ENCODE peak calls at places on chromosome 17, in seven cellular contexts. One of them, this sample, is unnamed.

GRCh38 chr17:60971515-60972369 is 294.1 kb downstream of the BCAS3 start:
- DNase-seq in cardiac muscle cell: peak; percentile 64
- DNase-seq in body of pancreas: peak; percentile 48
- DNase-seq in ovary: no peak
- DNase-seq in mucosa of descending colon: no peak
- DNase-seq in tibial artery: no peak
- DNase-seq in transverse colon: peak; percentile 28
- DNase-seq in this sample: peak; percentile 63

GRCh38 chr17:15954222-15954621 is 9.3 kb downstream of the ADORA2B start:
- DNase-seq in mucosa of descending colon: no peak
- DNase-seq in tibial artery: no peak
- DNase-seq in ovary: no peak
- DNase-seq in body of pancreas: no peak
- DNase-seq in cardiac muscle cell: no peak
- DNase-seq in transverse colon: no peak
- DNase-seq in this sample: no peak

GRCh38 chr17:33261911-33262665 is 31.0 kb downstream of the ASIC2 start:
- DNase-seq in mucosa of descending colon: no peak
- DNase-seq in cardiac muscle cell: no peak
- DNase-seq in ovary: no peak
- DNase-seq in tibial artery: no peak
- DNase-seq in body of pancreas: no peak
- DNase-seq in transverse colon: no peak
- DNase-seq in this sample: no peak

GRCh38 chr17:81150379-81151038 is 14.8 kb upstream of the PVALEF start:
- DNase-seq in body of pancreas: no peak
- DNase-seq in mucosa of descending colon: no peak
- DNase-seq in ovary: no peak
- DNase-seq in tibial artery: peak; percentile 38
- DNase-seq in cardiac muscle cell: no peak
- DNase-seq in transverse colon: peak; percentile 27
- DNase-seq in this sample: no peak

GRCh38 chr17:9361572-9361955 is 214.1 kb downstream of the STX8 start:
- DNase-seq in ovary: no peak
- DNase-seq in tibial artery: no peak
- DNase-seq in mucosa of descending colon: no peak
- DNase-seq in transverse colon: no peak
- DNase-seq in body of pancreas: no peak
- DNase-seq in cardiac muscle cell: no peak
- DNase-seq in this sample: no peak

GRCh38 chr17:48123111-48123510 is 15.5 kb downstream of the SNX11 start:
- DNase-seq in transverse colon: no peak
- DNase-seq in mucosa of descending colon: no peak
- DNase-seq in tibial artery: no peak
- DNase-seq in body of pancreas: no peak
- DNase-seq in ovary: no peak
- DNase-seq in cardiac muscle cell: no peak
- DNase-seq in this sample: no peak

GRCh38 chr17:1298616-1299015 is 19.2 kb downstream of the TRARG1 start:
- DNase-seq in transverse colon: no peak
- DNase-seq in ovary: peak; percentile 45
- DNase-seq in cardiac muscle cell: peak; percentile 40
- DNase-seq in tibial artery: no peak
- DNase-seq in mucosa of descending colon: peak; percentile 39
- DNase-seq in body of pancreas: peak; percentile 22
- DNase-seq in this sample: peak; percentile 36

GRCh38 chr17:1004769-1005295 is 7.9 kb downstream of the TIMM22 start:
- DNase-seq in ovary: no peak
- DNase-seq in tibial artery: no peak
- DNase-seq in mucosa of descending colon: no peak
- DNase-seq in cardiac muscle cell: no peak
- DNase-seq in body of pancreas: peak; percentile 54
- DNase-seq in transverse colon: no peak
- DNase-seq in this sample: no peak

GRCh38 chr17:79112471-79112870 is 37.8 kb downstream of the ENGASE start:
- DNase-seq in cardiac muscle cell: no peak
- DNase-seq in mucosa of descending colon: no peak
- DNase-seq in ovary: no peak
- DNase-seq in transverse colon: no peak
- DNase-seq in tibial artery: no peak
- DNase-seq in body of pancreas: no peak
- DNase-seq in this sample: no peak

GRCh38 chr17:17467720-17468119 is 9.1 kb upstream of the MED9 start:
- DNase-seq in transverse colon: peak; percentile 74
- DNase-seq in body of pancreas: peak; percentile 28
- DNase-seq in cardiac muscle cell: no peak
- DNase-seq in ovary: no peak
- DNase-seq in mucosa of descending colon: peak; percentile 68
- DNase-seq in tibial artery: no peak
- DNase-seq in this sample: peak; percentile 23

GRCh38 chr17:55242481-55242880 is 22.3 kb upstream of the HLF start:
- DNase-seq in ovary: no peak
- DNase-seq in tibial artery: no peak
- DNase-seq in cardiac muscle cell: no peak
- DNase-seq in transverse colon: no peak
- DNase-seq in mucosa of descending colon: no peak
- DNase-seq in body of pancreas: no peak
- DNase-seq in this sample: no peak

GRCh38 chr17:17820457-17821158 is 16.2 kb downstream of the SREBF1 start:
- DNase-seq in ovary: no peak
- DNase-seq in mucosa of descending colon: no peak
- DNase-seq in transverse colon: no peak
- DNase-seq in cardiac muscle cell: no peak
- DNase-seq in tibial artery: no peak
- DNase-seq in body of pancreas: no peak
- DNase-seq in this sample: no peak

GRCh38 chr17:2701161-2701995 is 10.2 kb downstream of the CLUH start:
- DNase-seq in ovary: peak; percentile 35
- DNase-seq in transverse colon: no peak
- DNase-seq in body of pancreas: no peak
- DNase-seq in cardiac muscle cell: no peak
- DNase-seq in tibial artery: no peak
- DNase-seq in mucosa of descending colon: peak; percentile 25
- DNase-seq in this sample: peak; percentile 5

GRCh38 chr17:4968166-4968915 is 724 bp upstream of the SPAG7 start:
- DNase-seq in body of pancreas: no peak
- DNase-seq in tibial artery: no peak
- DNase-seq in mucosa of descending colon: no peak
- DNase-seq in ovary: no peak
- DNase-seq in cardiac muscle cell: peak; percentile 34
- DNase-seq in transverse colon: no peak
- DNase-seq in this sample: peak; percentile 44

GRCh38 chr17:35189291-35189690 is 4.9 kb downstream of the SLC35G3 start:
- DNase-seq in cardiac muscle cell: no peak
- DNase-seq in transverse colon: no peak
- DNase-seq in mucosa of descending colon: no peak
- DNase-seq in ovary: no peak
- DNase-seq in body of pancreas: no peak
- DNase-seq in tibial artery: no peak
- DNase-seq in this sample: no peak

GRCh38 chr17:58913971-58914769 is 158.5 kb downstream of the PPM1E start:
- DNase-seq in body of pancreas: no peak
- DNase-seq in transverse colon: no peak
- DNase-seq in tibial artery: no peak
- DNase-seq in mucosa of descending colon: no peak
- DNase-seq in ovary: no peak
- DNase-seq in cardiac muscle cell: no peak
- DNase-seq in this sample: no peak

GRCh38 chr17:76579281-76579680 is 6.4 kb downstream of the ST6GALNAC2 start:
- DNase-seq in transverse colon: no peak
- DNase-seq in body of pancreas: no peak
- DNase-seq in tibial artery: no peak
- DNase-seq in ovary: no peak
- DNase-seq in mucosa of descending colon: no peak
- DNase-seq in cardiac muscle cell: no peak
- DNase-seq in this sample: no peak

GRCh38 chr17:76577876-76578275 is 7.8 kb downstream of the ST6GALNAC2 start:
- DNase-seq in cardiac muscle cell: no peak
- DNase-seq in body of pancreas: no peak
- DNase-seq in tibial artery: no peak
- DNase-seq in ovary: no peak
- DNase-seq in mucosa of descending colon: no peak
- DNase-seq in transverse colon: no peak
- DNase-seq in this sample: peak; percentile 92

GRCh38 chr17:76575570-76575969 is 10.1 kb downstream of the ST6GALNAC2 start:
- DNase-seq in mucosa of descending colon: no peak
- DNase-seq in body of pancreas: no peak
- DNase-seq in transverse colon: no peak
- DNase-seq in tibial artery: no peak
- DNase-seq in cardiac muscle cell: no peak
- DNase-seq in ovary: no peak
- DNase-seq in this sample: no peak

GRCh38 chr17:76576189-76576588 is 9.5 kb downstream of the ST6GALNAC2 start:
- DNase-seq in tibial artery: no peak
- DNase-seq in ovary: no peak
- DNase-seq in body of pancreas: no peak
- DNase-seq in mucosa of descending colon: no peak
- DNase-seq in cardiac muscle cell: no peak
- DNase-seq in transverse colon: no peak
- DNase-seq in this sample: no peak

GRCh38 chr17:76578376-76578775 is 7.3 kb downstream of the ST6GALNAC2 start:
- DNase-seq in body of pancreas: no peak
- DNase-seq in ovary: no peak
- DNase-seq in mucosa of descending colon: no peak
- DNase-seq in transverse colon: no peak
- DNase-seq in cardiac muscle cell: no peak
- DNase-seq in tibial artery: no peak
- DNase-seq in this sample: no peak
- H3K9me3 ChIP-seq in body of pancreas: no peaks in the 10 kb centered on the region
- H3K9me3 ChIP-seq in ovary: no peaks in the 10 kb centered on the region
- H3K9me3 ChIP-seq in mucosa of descending colon: no peaks in the 10 kb centered on the region
- H3K9me3 ChIP-seq in transverse colon: no peaks in the 10 kb centered on the region
- H3K9me3 ChIP-seq in cardiac muscle cell: no peaks in the 10 kb centered on the region
- H3K9me3 ChIP-seq in tibial artery: no peaks in the 10 kb centered on the region
- H3K9me3 ChIP-seq in this sample: no peaks in the 10 kb centered on the region

GRCh38 chr17:11384131-11384530 is 143.1 kb downstream of the SHISA6 start:
- DNase-seq in body of pancreas: no peak
- DNase-seq in tibial artery: no peak
- DNase-seq in transverse colon: no peak
- DNase-seq in mucosa of descending colon: no peak
- DNase-seq in cardiac muscle cell: no peak
- DNase-seq in ovary: no peak
- DNase-seq in this sample: no peak
- H3K9me3 ChIP-seq in body of pancreas: no peaks in the 10 kb centered on the region
- H3K9me3 ChIP-seq in tibial artery: no peaks in the 10 kb centered on the region
- H3K9me3 ChIP-seq in transverse colon: no peaks in the 10 kb centered on the region
- H3K9me3 ChIP-seq in mucosa of descending colon: no peaks in the 10 kb centered on the region
- H3K9me3 ChIP-seq in cardiac muscle cell: no peaks in the 10 kb centered on the region
- H3K9me3 ChIP-seq in ovary: no peaks in the 10 kb centered on the region
- H3K9me3 ChIP-seq in this sample: no peaks in the 10 kb centered on the region

GRCh38 chr17:52515927-52516326 is 357.4 kb upstream of the CA10 start:
- DNase-seq in ovary: no peak
- DNase-seq in mucosa of descending colon: no peak
- DNase-seq in body of pancreas: no peak
- DNase-seq in cardiac muscle cell: no peak
- DNase-seq in transverse colon: no peak
- DNase-seq in tibial artery: no peak
- DNase-seq in this sample: no peak
- H3K9me3 ChIP-seq in ovary: no peaks in the 10 kb centered on the region
- H3K9me3 ChIP-seq in mucosa of descending colon: no peaks in the 10 kb centered on the region
- H3K9me3 ChIP-seq in body of pancreas: no peaks in the 10 kb centered on the region
- H3K9me3 ChIP-seq in cardiac muscle cell: no peaks in the 10 kb centered on the region
- H3K9me3 ChIP-seq in transverse colon: no peaks in the 10 kb centered on the region
- H3K9me3 ChIP-seq in tibial artery: no peaks in the 10 kb centered on the region
- H3K9me3 ChIP-seq in this sample: no peaks in the 10 kb centered on the region

GRCh38 chr17:82950525-82951102 is 110.8 kb upstream of the ZNF750 start:
- DNase-seq in tibial artery: peak; percentile 5
- DNase-seq in cardiac muscle cell: no peak
- DNase-seq in transverse colon: no peak
- DNase-seq in body of pancreas: peak; percentile 2
- DNase-seq in ovary: peak; percentile 19
- DNase-seq in mucosa of descending colon: no peak
- DNase-seq in this sample: no peak
- H3K9me3 ChIP-seq in tibial artery: peaks cover 8% of the 10 kb centered on the region
- H3K9me3 ChIP-seq in cardiac muscle cell: no peaks in the 10 kb centered on the region
- H3K9me3 ChIP-seq in transverse colon: peaks cover 2% of the 10 kb centered on the region
- H3K9me3 ChIP-seq in body of pancreas: no peaks in the 10 kb centered on the region
- H3K9me3 ChIP-seq in ovary: no peaks in the 10 kb centered on the region
- H3K9me3 ChIP-seq in mucosa of descending colon: peaks cover 35% of the 10 kb centered on the region
- H3K9me3 ChIP-seq in this sample: peaks cover 98% of the 10 kb centered on the region

GRCh38 chr17:26792486-26792885 is 501.4 kb upstream of the WSB1 start:
- DNase-seq in tibial artery: no peak
- DNase-seq in transverse colon: no peak
- DNase-seq in mucosa of descending colon: no peak
- DNase-seq in ovary: no peak
- DNase-seq in cardiac muscle cell: no peak
- DNase-seq in body of pancreas: no peak
- DNase-seq in this sample: no peak
- H3K9me3 ChIP-seq in tibial artery: peaks cover 42% of the 10 kb centered on the region
- H3K9me3 ChIP-seq in transverse colon: peaks cover 10% of the 10 kb centered on the region
- H3K9me3 ChIP-seq in mucosa of descending colon: peaks cover 98% of the 10 kb centered on the region
- H3K9me3 ChIP-seq in ovary: no peaks in the 10 kb centered on the region
- H3K9me3 ChIP-seq in cardiac muscle cell: peaks cover 8% of the 10 kb centered on the region
- H3K9me3 ChIP-seq in body of pancreas: no peaks in the 10 kb centered on the region
- H3K9me3 ChIP-seq in this sample: peaks cover 31% of the 10 kb centered on the region

DNA sequence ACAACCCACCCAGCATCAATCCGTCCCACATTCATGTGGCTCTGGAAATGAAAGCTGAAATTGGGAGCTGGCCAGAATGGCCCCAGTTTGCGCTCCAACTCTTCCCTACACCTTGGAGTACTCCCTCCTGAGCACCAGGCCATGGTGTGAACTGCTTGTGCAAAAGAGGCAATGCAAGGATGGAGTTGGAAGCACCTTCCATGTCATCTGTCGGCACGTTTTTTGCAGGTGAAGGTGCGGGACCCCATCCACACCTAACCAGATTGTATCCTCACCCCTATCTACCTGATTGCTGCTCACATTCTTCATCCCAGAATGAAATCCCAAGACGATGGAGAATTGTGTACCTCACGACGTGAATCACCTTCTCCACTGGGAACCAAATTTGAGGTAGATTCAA is 136.6 kb upstream of the WSB1 start:
- DNase-seq in mucosa of descending colon: no peak
- DNase-seq in transverse colon: no peak
- DNase-seq in tibial artery: no peak
- DNase-seq in body of pancreas: no peak
- DNase-seq in ovary: no peak
- DNase-seq in cardiac muscle cell: no peak
- DNase-seq in this sample: no peak
- H3K9me3 ChIP-seq in mucosa of descending colon: no peaks in the 10 kb centered on the region
- H3K9me3 ChIP-seq in transverse colon: peaks cover 3% of the 10 kb centered on the region
- H3K9me3 ChIP-seq in tibial artery: no peaks in the 10 kb centered on the region
- H3K9me3 ChIP-seq in body of pancreas: no peaks in the 10 kb centered on the region
- H3K9me3 ChIP-seq in ovary: no peaks in the 10 kb centered on the region
- H3K9me3 ChIP-seq in cardiac muscle cell: no peaks in the 10 kb centered on the region
- H3K9me3 ChIP-seq in this sample: no peaks in the 10 kb centered on the region

This sample was measured in WERI-Rb-1.